ENCODE peak calls at places on chromosomes 1 and 21, in seven cellular contexts. P is neural crest cell; V is stimulated activated CD8-positive, alpha-beta memory T cell treated with anti-CD3 and anti-CD28 coated beads, Interleukin-7, amount 100 ng/mL, for 1 hour; Y is activated CD8-positive, alpha-beta T cell treated with anti-CD3 and anti-CD28 coated beads for 36 hours; O is mammary epithelial cell; C is occipital lobe; N is RPMI7951. E is an unnamed sample.

GRCh38 chr1:21149430-21149861 is 27.3 kb downstream of the EIF4G3 start:
- DNase-seq in V (no peak), Y (no peak), O (peak; percentile 76), C (peak; percentile 38), P (no peak), N (peak; percentile 69), E (peak; percentile 55)

GRCh38 chr1:15110128-15110866 is 43.2 kb upstream of the TMEM51 start:
- DNase-seq in Y (no peak), V (no peak), P (no peak), C (no peak), O (no peak), N (peak; percentile 8), E (no peak)

GRCh38 chr1:38028105-38028591 is 15.6 kb downstream of the UTP11 start:
- DNase-seq in V (no peak), O (peak; percentile 93), C (no peak), Y (peak; percentile 86), P (no peak), N (peak; percentile 44), E (no peak)

GRCh38 chr1:109161836-109162606 is 48.1 kb downstream of the ELAPOR1 start:
- DNase-seq in P (no peak), O (peak; percentile 84), N (peak; percentile 93), V (no peak), C (no peak), Y (peak; percentile 42), E (peak; percentile 71)

GRCh38 chr1:183744132-183744913 is 60.6 kb upstream of the RGL1 start:
- DNase-seq in C (no peak), N (no peak), O (no peak), P (no peak), V (no peak), Y (no peak), E (no peak)

GRCh38 chr1:74107394-74107793 is 90.6 kb downstream of the LRRIQ3 start:
- DNase-seq in O (no peak), V (no peak), N (no peak), Y (no peak), P (no peak), C (no peak), E (no peak)

GRCh38 chr21:31262728-31263127 is 81.3 kb downstream of the TIAM1 start:
- DNase-seq in P (no peak), C (no peak), V (no peak), Y (no peak), N (no peak), O (no peak), E (no peak)

GRCh38 chr1:25875856-25876692 is 566 bp upstream of the PAQR7 start:
- DNase-seq in O (no peak), C (no peak), Y (peak; percentile 66), P (peak; percentile 58), V (no peak), N (no peak), E (no peak)

GRCh38 chr1:38138498-38139233 is 92.1 kb upstream of the POU3F1 start:
- DNase-seq in C (peak; percentile 61), O (peak; percentile 90), P (no peak), V (no peak), Y (no peak), N (peak; percentile 97), E (peak; percentile 79)

GRCh38 chr1:64516301-64516700 is 46.4 kb downstream of the CACHD1 start:
- DNase-seq in C (no peak), P (no peak), N (no peak), V (no peak), Y (no peak), O (no peak), E (no peak)

GRCh38 chr1:41639332-41639936 is 155.0 kb upstream of the EDN2 start:
- DNase-seq in Y (peak; percentile 90), P (no peak), O (peak; percentile 65), C (peak; percentile 76), N (peak; percentile 90), V (no peak), E (no peak)